ENCODE peak calls at places on chromosomes 7 and 10, in seven cellular contexts. One of them, this sample, is unnamed.

GRCh38 chr10:14586901-14587300 is 187.8 kb downstream of the FAM107B start:
- DNase-seq in GM12865: no peak
- DNase-seq in substantia nigra: no peak
- DNase-seq in NCI-H2171: no peak
- DNase-seq in amygdala: no peak
- DNase-seq in lower lobe of right lung: no peak
- DNase-seq in heart left ventricle: no peak
- DNase-seq in this sample: no peak

GRCh38 chr7:90900640-90901353 is 304.7 kb downstream of the CDK14 start:
- DNase-seq in GM12865: no peak
- DNase-seq in substantia nigra: no peak
- DNase-seq in NCI-H2171: no peak
- DNase-seq in amygdala: no peak
- DNase-seq in lower lobe of right lung: no peak
- DNase-seq in heart left ventricle: no peak
- DNase-seq in this sample: no peak

GRCh38 chr7:149459540-149460433 is 1.1 kb downstream of the ZNF777 start:
- DNase-seq in GM12865: peak; percentile 48
- DNase-seq in substantia nigra: no peak
- DNase-seq in NCI-H2171: no peak
- DNase-seq in amygdala: no peak
- DNase-seq in lower lobe of right lung: no peak
- DNase-seq in heart left ventricle: no peak
- DNase-seq in this sample: peak; percentile 84

GRCh38 chr10:16952610-16953009 is 135.4 kb upstream of the RSU1 start:
- DNase-seq in GM12865: peak; percentile 18
- DNase-seq in substantia nigra: no peak
- DNase-seq in NCI-H2171: no peak
- DNase-seq in amygdala: no peak
- DNase-seq in lower lobe of right lung: no peak
- DNase-seq in heart left ventricle: no peak
- DNase-seq in this sample: no peak

GRCh38 chr7:87934699-87935372 is 785 bp downstream of the ADAM22 start:
- DNase-seq in GM12865: peak; percentile 52
- DNase-seq in substantia nigra: peak; percentile 52
- DNase-seq in NCI-H2171: peak; percentile 37
- DNase-seq in amygdala: peak; percentile 17
- DNase-seq in lower lobe of right lung: no peak
- DNase-seq in heart left ventricle: no peak
- DNase-seq in this sample: no peak

GRCh38 chr7:50369408-50370026 is 65.0 kb downstream of the IKZF1 start:
- DNase-seq in GM12865: peak; percentile 81
- DNase-seq in substantia nigra: no peak
- DNase-seq in NCI-H2171: no peak
- DNase-seq in amygdala: no peak
- DNase-seq in lower lobe of right lung: no peak
- DNase-seq in heart left ventricle: no peak
- DNase-seq in this sample: no peak

GRCh38 chr7:143120696-143121405 is 11.0 kb upstream of the PIP start:
- DNase-seq in GM12865: no peak
- DNase-seq in substantia nigra: no peak
- DNase-seq in NCI-H2171: no peak
- DNase-seq in amygdala: no peak
- DNase-seq in lower lobe of right lung: no peak
- DNase-seq in heart left ventricle: no peak
- DNase-seq in this sample: no peak

GRCh38 chr10:132872658-132873057 is 69.7 kb downstream of the CFAP46 start:
- DNase-seq in GM12865: no peak
- DNase-seq in substantia nigra: no peak
- DNase-seq in NCI-H2171: no peak
- DNase-seq in amygdala: no peak
- DNase-seq in lower lobe of right lung: no peak
- DNase-seq in heart left ventricle: no peak
- DNase-seq in this sample: peak; percentile 77

GRCh38 chr10:24882047-24882698 is 70.2 kb downstream of the PRTFDC1 start:
- DNase-seq in GM12865: peak; percentile 70
- DNase-seq in substantia nigra: no peak
- DNase-seq in NCI-H2171: no peak
- DNase-seq in amygdala: no peak
- DNase-seq in lower lobe of right lung: no peak
- DNase-seq in heart left ventricle: no peak
- DNase-seq in this sample: no peak

GRCh38 chr10:128602183-128602582 is 476.0 kb upstream of the MKI67 start:
- DNase-seq in GM12865: no peak
- DNase-seq in substantia nigra: no peak
- DNase-seq in NCI-H2171: no peak
- DNase-seq in amygdala: no peak
- DNase-seq in lower lobe of right lung: no peak
- DNase-seq in heart left ventricle: no peak
- DNase-seq in this sample: no peak

GRCh38 chr7:20306499-20306946 is 24.2 kb upstream of the ITGB8 start:
- DNase-seq in GM12865: no peak
- DNase-seq in substantia nigra: no peak
- DNase-seq in NCI-H2171: no peak
- DNase-seq in amygdala: no peak
- DNase-seq in lower lobe of right lung: no peak
- DNase-seq in heart left ventricle: no peak
- DNase-seq in this sample: no peak

GRCh38 chr10:124619195-124619594 is 125.0 kb downstream of the FAM53B start:
- DNase-seq in GM12865: peak; percentile 53
- DNase-seq in substantia nigra: no peak
- DNase-seq in NCI-H2171: no peak
- DNase-seq in amygdala: no peak
- DNase-seq in lower lobe of right lung: peak; percentile 71
- DNase-seq in heart left ventricle: no peak
- DNase-seq in this sample: no peak

GRCh38 chr7:33186187-33186586 is 56.8 kb downstream of the BBS9 start:
- DNase-seq in GM12865: no peak
- DNase-seq in substantia nigra: no peak
- DNase-seq in NCI-H2171: no peak
- DNase-seq in amygdala: no peak
- DNase-seq in lower lobe of right lung: no peak
- DNase-seq in heart left ventricle: no peak
- DNase-seq in this sample: no peak

GRCh38 chr10:111934926-111935325 is 248.6 kb downstream of the GPAM start:
- DNase-seq in GM12865: no peak
- DNase-seq in substantia nigra: no peak
- DNase-seq in NCI-H2171: no peak
- DNase-seq in amygdala: no peak
- DNase-seq in lower lobe of right lung: no peak
- DNase-seq in heart left ventricle: no peak
- DNase-seq in this sample: no peak

GRCh38 chr10:33863347-33863746 is 528.9 kb upstream of the NRP1 start:
- DNase-seq in GM12865: no peak
- DNase-seq in substantia nigra: no peak
- DNase-seq in NCI-H2171: no peak
- DNase-seq in amygdala: no peak
- DNase-seq in lower lobe of right lung: no peak
- DNase-seq in heart left ventricle: no peak
- DNase-seq in this sample: no peak

GRCh38 chr10:62511656-62512055 is 137.5 kb downstream of the ZNF365 start:
- DNase-seq in GM12865: peak; percentile 9
- DNase-seq in substantia nigra: no peak
- DNase-seq in NCI-H2171: no peak
- DNase-seq in amygdala: no peak
- DNase-seq in lower lobe of right lung: no peak
- DNase-seq in heart left ventricle: no peak
- DNase-seq in this sample: no peak

GRCh38 chr10:93081834-93082233 is 8.1 kb downstream of the CYP26A1 start:
- DNase-seq in GM12865: no peak
- DNase-seq in substantia nigra: no peak
- DNase-seq in NCI-H2171: no peak
- DNase-seq in amygdala: no peak
- DNase-seq in lower lobe of right lung: no peak
- DNase-seq in heart left ventricle: no peak
- DNase-seq in this sample: peak; percentile 66

GRCh38 chr7:102255916-102256315 is 30.8 kb upstream of the SH2B2 start:
- DNase-seq in GM12865: no peak
- DNase-seq in substantia nigra: no peak
- DNase-seq in NCI-H2171: no peak
- DNase-seq in amygdala: no peak
- DNase-seq in lower lobe of right lung: no peak
- DNase-seq in heart left ventricle: no peak
- DNase-seq in this sample: no peak

GRCh38 chr7:40356312-40356711 is 221.5 kb downstream of the SUGCT start:
- DNase-seq in GM12865: no peak
- DNase-seq in substantia nigra: no peak
- DNase-seq in NCI-H2171: no peak
- DNase-seq in amygdala: no peak
- DNase-seq in lower lobe of right lung: no peak
- DNase-seq in heart left ventricle: no peak
- DNase-seq in this sample: no peak

GRCh38 chr7:122143376-122143750 is 686 bp downstream of the AASS start:
- DNase-seq in GM12865: peak; percentile 7
- DNase-seq in substantia nigra: peak; percentile 11
- DNase-seq in NCI-H2171: no peak
- DNase-seq in amygdala: peak; percentile 7
- DNase-seq in lower lobe of right lung: no peak
- DNase-seq in heart left ventricle: peak; percentile 25
- DNase-seq in this sample: no peak

GRCh38 chr10:129744896-129745750 is 219.0 kb downstream of the EBF3 start:
- DNase-seq in GM12865: no peak
- DNase-seq in substantia nigra: no peak
- DNase-seq in NCI-H2171: no peak
- DNase-seq in amygdala: no peak
- DNase-seq in lower lobe of right lung: no peak
- DNase-seq in heart left ventricle: no peak
- DNase-seq in this sample: no peak

GRCh38 chr10:6562221-6562620 is 17.9 kb downstream of the PRKCQ start:
- DNase-seq in GM12865: no peak
- DNase-seq in substantia nigra: no peak
- DNase-seq in NCI-H2171: no peak
- DNase-seq in amygdala: no peak
- DNase-seq in lower lobe of right lung: no peak
- DNase-seq in heart left ventricle: no peak
- DNase-seq in this sample: peak; percentile 8

GRCh38 chr7:22618528-22618927 is 108.5 kb upstream of the IL6 start:
- DNase-seq in GM12865: no peak
- DNase-seq in substantia nigra: no peak
- DNase-seq in NCI-H2171: no peak
- DNase-seq in amygdala: no peak
- DNase-seq in lower lobe of right lung: no peak
- DNase-seq in heart left ventricle: no peak
- DNase-seq in this sample: no peak

GRCh38 chr10:129929343-129930297 is 34.5 kb downstream of the EBF3 start:
- DNase-seq in GM12865: no peak
- DNase-seq in substantia nigra: no peak
- DNase-seq in NCI-H2171: no peak
- DNase-seq in amygdala: no peak
- DNase-seq in lower lobe of right lung: no peak
- DNase-seq in heart left ventricle: peak; percentile 6
- DNase-seq in this sample: no peak

GRCh38 chr10:28935061-28935460 is 257.7 kb downstream of the BAMBI start:
- DNase-seq in GM12865: no peak
- DNase-seq in substantia nigra: no peak
- DNase-seq in NCI-H2171: no peak
- DNase-seq in amygdala: no peak
- DNase-seq in lower lobe of right lung: no peak
- DNase-seq in heart left ventricle: no peak
- DNase-seq in this sample: no peak

GRCh38 chr7:78141533-78142281 is 343.1 kb downstream of the PHTF2 start:
- DNase-seq in GM12865: no peak
- DNase-seq in substantia nigra: no peak
- DNase-seq in NCI-H2171: peak; percentile 88
- DNase-seq in amygdala: no peak
- DNase-seq in lower lobe of right lung: no peak
- DNase-seq in heart left ventricle: no peak
- DNase-seq in this sample: no peak

GRCh38 chr10:20768849-20769248 is 128.3 kb downstream of the NEBL start:
- DNase-seq in GM12865: no peak
- DNase-seq in substantia nigra: no peak
- DNase-seq in NCI-H2171: no peak
- DNase-seq in amygdala: no peak
- DNase-seq in lower lobe of right lung: no peak
- DNase-seq in heart left ventricle: no peak
- DNase-seq in this sample: no peak

GRCh38 chr10:75708060-75708459 is 276.6 kb downstream of the LRMDA start:
- DNase-seq in GM12865: no peak
- DNase-seq in substantia nigra: no peak
- DNase-seq in NCI-H2171: no peak
- DNase-seq in amygdala: no peak
- DNase-seq in lower lobe of right lung: no peak
- DNase-seq in heart left ventricle: no peak
- DNase-seq in this sample: no peak

GRCh38 chr7:99842926-99843325 is 15.1 kb downstream of the CYP3A43 start:
- DNase-seq in GM12865: no peak
- DNase-seq in substantia nigra: no peak
- DNase-seq in NCI-H2171: no peak
- DNase-seq in amygdala: no peak
- DNase-seq in lower lobe of right lung: no peak
- DNase-seq in heart left ventricle: no peak
- DNase-seq in this sample: no peak

GRCh38 chr7:1638113-1638726 is 31.9 kb upstream of the ELFN1 start:
- DNase-seq in GM12865: no peak
- DNase-seq in substantia nigra: no peak
- DNase-seq in NCI-H2171: peak; percentile 74
- DNase-seq in amygdala: no peak
- DNase-seq in lower lobe of right lung: peak; percentile 27
- DNase-seq in heart left ventricle: no peak
- DNase-seq in this sample: peak; percentile 80